ENCODE peak calls at places on chromosomes 4 and X, in six cellular contexts. G is IMR-90, M is mesenchymal stem cell, J is H9, O is neuronal stem cell, Z is H1. X is an unnamed sample.
A peak's percentile ranks its signal among the peaks of the same experiment; 100 is the strongest.

GRCh38 chr4:183905081-183905592 is at the start of gene STOX2:
- DNase-seq in O (peak; percentile 78), M (peak; percentile 71), J (peak; percentile 84), Z (no peak), G (peak; percentile 55), X (peak; percentile 93)

GRCh38 chr4:8830611-8831200 is 40.9 kb downstream of the HMX1 start:
- DNase-seq in O (no peak), J (no peak), M (no peak), G (no peak), Z (no peak), X (no peak)

GRCh38 chr4:167290684-167291083 is 56.4 kb upstream of the SPOCK3 start:
- DNase-seq in O (no peak), M (peak; percentile 14), G (no peak), Z (no peak), J (no peak), X (peak; percentile 31)

GRCh38 chrX:53356186-53356585 is 66.3 kb downstream of the SMC1A start:
- DNase-seq in O (no peak), G (no peak), J (peak; percentile 42), M (no peak), Z (no peak), X (peak; percentile 43)

GRCh38 chr4:6134612-6135220 is 65.6 kb downstream of the JAKMIP1 start:
- DNase-seq in G (no peak), M (no peak), J (peak; percentile 51), O (no peak), Z (no peak), X (peak; percentile 76)

GRCh38 chr4:84171871-84172270 is 327.2 kb downstream of the NKX6-1 start:
- DNase-seq in M (no peak), J (no peak), O (no peak), Z (no peak), G (no peak), X (no peak)

GRCh38 chr4:23924556-23924955 is 34.7 kb upstream of the PPARGC1A start:
- DNase-seq in G (no peak), O (no peak), J (no peak), M (no peak), Z (no peak), X (no peak)

GRCh38 chr4:169234137-169234855 is 36.5 kb downstream of the SH3RF1 start:
- DNase-seq in O (no peak), G (no peak), J (no peak), Z (no peak), M (no peak), X (no peak)

GRCh38 chr4:98851806-98852205 is 77.1 kb downstream of the EIF4E start:
- DNase-seq in Z (no peak), O (no peak), M (peak; percentile 59), J (no peak), G (peak; percentile 64), X (peak; percentile 76)

GRCh38 chr4:108337923-108338322 is 169.2 kb upstream of the LEF1 start:
- DNase-seq in Z (no peak), O (no peak), M (peak; percentile 76), G (peak; percentile 10), J (no peak), X (peak; percentile 8)

GRCh38 chr4:32032136-32032672 is 1312.0 kb downstream of the PCDH7 start:
- DNase-seq in G (no peak), Z (no peak), O (no peak), J (no peak), M (no peak), X (no peak)

GRCh38 chrX:11509786-11510185 is 155.9 kb downstream of the ARHGAP6 start:
- DNase-seq in J (no peak), O (no peak), G (peak; percentile 76), M (peak; percentile 49), Z (no peak), X (no peak)

GRCh38 chrX:40446927-40447326 is 133.8 kb upstream of the ATP6AP2 start:
- DNase-seq in G (no peak), O (no peak), M (no peak), J (no peak), Z (no peak), X (no peak)

GRCh38 chrX:20265726-20266681 is 705 bp downstream of the RPS6KA3 start:
- DNase-seq in Z (no peak), M (peak; percentile 22), O (no peak), G (peak; percentile 12), J (peak; percentile 26), X (peak; percentile 20)

DNA sequence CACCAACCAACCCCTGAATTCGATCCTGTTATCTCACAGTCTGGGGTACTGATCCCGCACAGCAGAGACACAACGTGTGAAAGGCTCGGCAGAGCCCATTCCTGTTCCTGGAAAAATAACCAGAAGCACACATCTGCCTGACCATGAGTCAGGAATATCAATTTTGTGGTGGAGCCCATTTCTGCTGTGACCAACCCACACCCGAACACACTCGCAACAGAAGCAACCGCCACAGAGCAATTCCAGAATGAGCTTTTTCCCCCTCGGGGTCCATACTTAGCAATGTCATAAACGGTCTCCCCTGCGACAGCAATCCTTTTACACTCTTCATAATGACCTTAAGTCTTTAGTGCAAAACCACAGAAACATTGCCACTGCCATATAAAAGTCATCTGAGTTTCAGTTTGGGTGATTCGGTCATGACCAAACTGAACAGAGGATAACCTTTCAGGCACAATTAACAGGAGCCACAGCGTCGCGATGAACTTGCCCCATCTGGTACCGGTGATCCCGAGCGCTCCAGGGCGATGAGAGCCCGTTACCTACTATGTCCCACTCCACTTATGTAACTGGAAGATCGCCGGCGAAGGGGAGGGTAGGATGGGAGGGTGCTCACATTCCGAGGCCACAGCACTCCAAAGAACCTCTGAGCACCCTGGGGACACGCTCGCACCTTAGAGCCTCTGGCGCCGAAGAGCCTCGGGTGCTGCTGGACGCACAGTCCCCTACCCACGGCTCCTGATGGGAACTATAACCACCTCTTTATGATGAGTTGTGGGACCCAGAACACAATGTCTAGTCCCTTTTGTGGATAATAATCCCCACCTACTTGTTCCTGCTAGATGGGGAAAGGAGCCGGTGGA is 1.1 kb downstream of the MECP2 start:
- DNase-seq in J (no peak), O (no peak), Z (no peak), M (peak; percentile 24), G (peak; percentile 43), X (no peak)
- H4K8ac ChIP-seq in J (no peak overlapping the region), O (no peak overlapping the region), Z (no peak overlapping the region), M (no peak overlapping the region), G (no peak overlapping the region), X (no peak overlapping the region)

GRCh38 chrX:68784816-68785215 is 44.0 kb upstream of the EFNB1 start:
- DNase-seq in J (no peak), Z (no peak), M (no peak), G (no peak), O (no peak), X (no peak)

GRCh38 chrX:68795741-68796140 is 33.1 kb upstream of the EFNB1 start:
- DNase-seq in G (no peak), O (no peak), Z (no peak), M (no peak), J (no peak), X (no peak)

GRCh38 chrX:68792083-68792482 is 36.7 kb upstream of the EFNB1 start:
- DNase-seq in G (no peak), J (no peak), M (no peak), O (no peak), Z (no peak), X (no peak)

GRCh38 chrX:68794486-68794885 is 34.3 kb upstream of the EFNB1 start:
- DNase-seq in J (no peak), O (no peak), M (no peak), G (no peak), Z (no peak), X (no peak)

DNA sequence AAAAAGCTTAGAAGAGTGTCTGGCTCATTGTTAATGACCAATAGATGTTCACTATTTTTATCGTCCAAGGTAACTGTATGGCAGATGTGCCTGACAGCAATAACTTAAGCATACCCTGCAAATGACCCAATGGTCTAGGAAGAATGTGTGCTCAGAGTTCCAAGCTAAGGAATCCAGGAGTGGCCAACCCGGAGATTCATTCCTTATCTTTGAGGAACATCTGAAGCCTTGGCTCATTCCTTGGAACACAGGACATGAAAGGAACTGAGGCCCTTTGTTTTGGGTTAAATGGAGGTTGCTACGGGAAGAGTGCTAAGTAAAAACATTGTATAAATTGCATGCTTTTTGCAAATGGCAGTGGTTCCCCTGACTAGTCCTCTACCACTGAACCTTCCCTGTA is 38.9 kb upstream of the EFNB1 start:
- DNase-seq in O (no peak), J (no peak), G (no peak), Z (no peak), M (no peak), X (peak; percentile 17)
- H2BK15ac ChIP-seq in O (no peak overlapping the region), J (no peak overlapping the region), G (no peak overlapping the region), Z (no peak overlapping the region), M (no peak overlapping the region), X (no peak overlapping the region)

DNA sequence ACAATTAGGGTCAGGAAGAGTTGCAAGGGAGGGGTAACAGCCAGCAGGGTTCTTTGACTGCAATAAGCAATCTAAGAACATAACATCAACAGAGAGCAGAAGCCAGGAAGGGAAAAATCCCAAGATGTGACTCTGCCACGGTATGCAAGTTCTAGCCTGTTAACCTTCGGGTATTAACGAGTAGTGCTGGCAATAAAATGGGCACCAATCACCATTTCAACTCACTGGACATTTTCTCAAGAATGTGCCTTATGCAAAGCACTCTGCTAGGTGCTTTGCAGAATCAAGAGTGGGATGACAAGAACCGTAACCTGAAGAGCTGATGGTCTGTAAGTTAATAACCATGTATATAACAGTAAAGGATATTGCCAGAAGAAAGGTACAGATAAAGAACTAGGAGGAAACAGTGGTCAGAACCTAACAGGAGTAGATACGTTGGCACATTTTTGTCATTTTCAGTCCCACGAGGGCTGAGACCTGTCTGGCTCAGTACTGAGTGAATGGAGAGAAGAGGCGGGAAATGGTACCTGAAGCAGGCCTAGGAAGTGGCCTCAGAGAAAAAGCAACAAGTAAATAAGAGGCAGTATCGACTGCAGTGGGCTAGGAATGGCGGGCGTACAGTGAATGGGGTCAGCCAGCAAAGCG is 2.7 kb downstream of the ELOVL6 start:
- DNase-seq in M (peak; percentile 49), Z (no peak), O (no peak), G (peak; percentile 17), J (no peak), X (peak; percentile 13)
- H4K8ac ChIP-seq in M (peak overlapping the region; percentile 82), Z (peak overlapping the region; percentile 91), O (no peak overlapping the region), G (peak overlapping the region; percentile 11), J (peak overlapping the region; percentile 4), X (peak overlapping the region; percentile 65)

GRCh38 chr4:118755438-118756226 is 70.4 kb downstream of the METTL14 start:
- DNase-seq in G (no peak), O (no peak), Z (no peak), M (no peak), J (no peak), X (no peak)
- H2BK15ac ChIP-seq in G (no peak overlapping the region), O (no peak overlapping the region), Z (no peak overlapping the region), M (no peak overlapping the region), J (no peak overlapping the region), X (no peak overlapping the region)

GRCh38 chrX:134236690-134237362 is at the start of gene CCDC160:
- DNase-seq in Z (peak; percentile 19), M (peak; percentile 39), G (no peak), O (peak; percentile 65), J (peak; percentile 78), X (peak; percentile 64)
- H4K8ac ChIP-seq in Z (peak within 1 kb of the TSS; percentile 35), M (no peak within 1 kb of the TSS), G (no peak within 1 kb of the TSS), O (no peak within 1 kb of the TSS), J (no peak within 1 kb of the TSS), X (no peak within 1 kb of the TSS)

GRCh38 chrX:45404206-45404605 is 203.5 kb upstream of the DIPK2B start:
- DNase-seq in Z (no peak), G (no peak), O (no peak), M (no peak), J (no peak), X (no peak)
- H2BK15ac ChIP-seq in Z (no peak overlapping the region), G (no peak overlapping the region), O (no peak overlapping the region), M (no peak overlapping the region), J (no peak overlapping the region), X (no peak overlapping the region)